ENCODE peak calls at places on chromosome 3, in eight cellular contexts. One of them, this sample, is unnamed.

GRCh38 chr3:16504242-16504641 is 9.3 kb downstream of the RFTN1 start:
- DNase-seq in neural crest cell: no peak
- DNase-seq in choroid plexus epithelial cell: no peak
- DNase-seq in HL-60: peak
- DNase-seq in H9: no peak
- DNase-seq in HFFc6: peak
- DNase-seq in WTC11: no peak
- DNase-seq in WERI-Rb-1: no peak
- DNase-seq in this sample: no peak

GRCh38 chr3:5122741-5123706 is 932 bp downstream of the ARL8B start:
- DNase-seq in neural crest cell: peak
- DNase-seq in choroid plexus epithelial cell: peak
- DNase-seq in HL-60: no peak
- DNase-seq in H9: peak
- DNase-seq in HFFc6: peak
- DNase-seq in WTC11: peak
- DNase-seq in WERI-Rb-1: peak
- DNase-seq in this sample: peak

GRCh38 chr3:153595186-153595815 is 433.3 kb downstream of the RAP2B start:
- DNase-seq in neural crest cell: no peak
- DNase-seq in choroid plexus epithelial cell: peak
- DNase-seq in HL-60: no peak
- DNase-seq in H9: no peak
- DNase-seq in HFFc6: peak
- DNase-seq in WTC11: no peak
- DNase-seq in WERI-Rb-1: no peak
- DNase-seq in this sample: no peak

GRCh38 chr3:72383230-72383629 is 465.0 kb downstream of the SHQ1 start:
- DNase-seq in neural crest cell: no peak
- DNase-seq in choroid plexus epithelial cell: no peak
- DNase-seq in HL-60: no peak
- DNase-seq in H9: no peak
- DNase-seq in HFFc6: no peak
- DNase-seq in WTC11: no peak
- DNase-seq in WERI-Rb-1: no peak
- DNase-seq in this sample: no peak

GRCh38 chr3:170852307-170852706 is 17.7 kb downstream of the RPL22L1 start:
- DNase-seq in neural crest cell: no peak
- DNase-seq in choroid plexus epithelial cell: no peak
- DNase-seq in HL-60: no peak
- DNase-seq in H9: no peak
- DNase-seq in HFFc6: no peak
- DNase-seq in WTC11: no peak
- DNase-seq in WERI-Rb-1: no peak
- DNase-seq in this sample: no peak

GRCh38 chr3:15667484-15667883 is 65.9 kb downstream of the BTD start:
- DNase-seq in neural crest cell: no peak
- DNase-seq in choroid plexus epithelial cell: no peak
- DNase-seq in HL-60: no peak
- DNase-seq in H9: no peak
- DNase-seq in HFFc6: no peak
- DNase-seq in WTC11: no peak
- DNase-seq in WERI-Rb-1: no peak
- DNase-seq in this sample: no peak

GRCh38 chr3:27644936-27645335 is 77.2 kb downstream of the EOMES start:
- DNase-seq in neural crest cell: no peak
- DNase-seq in choroid plexus epithelial cell: no peak
- DNase-seq in HL-60: no peak
- DNase-seq in H9: no peak
- DNase-seq in HFFc6: no peak
- DNase-seq in WTC11: no peak
- DNase-seq in WERI-Rb-1: no peak
- DNase-seq in this sample: no peak

GRCh38 chr3:177329854-177330253 is 132.6 kb upstream of the TBL1XR1 start:
- DNase-seq in neural crest cell: no peak
- DNase-seq in choroid plexus epithelial cell: no peak
- DNase-seq in HL-60: no peak
- DNase-seq in H9: no peak
- DNase-seq in HFFc6: no peak
- DNase-seq in WTC11: no peak
- DNase-seq in WERI-Rb-1: no peak
- DNase-seq in this sample: no peak

GRCh38 chr3:62229201-62229600 is 144.1 kb downstream of the FEZF2 start:
- DNase-seq in neural crest cell: peak
- DNase-seq in choroid plexus epithelial cell: peak
- DNase-seq in HL-60: no peak
- DNase-seq in H9: no peak
- DNase-seq in HFFc6: no peak
- DNase-seq in WTC11: peak
- DNase-seq in WERI-Rb-1: no peak
- DNase-seq in this sample: no peak

GRCh38 chr3:157201648-157202278 is 41.8 kb upstream of the CCNL1 start:
- DNase-seq in neural crest cell: no peak
- DNase-seq in choroid plexus epithelial cell: peak
- DNase-seq in HL-60: peak
- DNase-seq in H9: no peak
- DNase-seq in HFFc6: peak
- DNase-seq in WTC11: no peak
- DNase-seq in WERI-Rb-1: no peak
- DNase-seq in this sample: no peak

GRCh38 chr3:193883551-193883950 is 252.4 kb upstream of the HES1 start:
- DNase-seq in neural crest cell: no peak
- DNase-seq in choroid plexus epithelial cell: no peak
- DNase-seq in HL-60: no peak
- DNase-seq in H9: no peak
- DNase-seq in HFFc6: no peak
- DNase-seq in WTC11: no peak
- DNase-seq in WERI-Rb-1: no peak
- DNase-seq in this sample: no peak

GRCh38 chr3:129486057-129487035 is 42.1 kb upstream of the RHO start:
- DNase-seq in neural crest cell: no peak
- DNase-seq in choroid plexus epithelial cell: peak
- DNase-seq in HL-60: no peak
- DNase-seq in H9: no peak
- DNase-seq in HFFc6: peak
- DNase-seq in WTC11: no peak
- DNase-seq in WERI-Rb-1: no peak
- DNase-seq in this sample: no peak

GRCh38 chr3:31288641-31289100 is 244.1 kb upstream of the STT3B start:
- DNase-seq in neural crest cell: peak
- DNase-seq in choroid plexus epithelial cell: peak
- DNase-seq in HL-60: no peak
- DNase-seq in H9: peak
- DNase-seq in HFFc6: peak
- DNase-seq in WTC11: peak
- DNase-seq in WERI-Rb-1: no peak
- DNase-seq in this sample: no peak

GRCh38 chr3:42652251-42652610 is 1.3 kb upstream of the ZBTB47 start:
- DNase-seq in neural crest cell: no peak
- DNase-seq in choroid plexus epithelial cell: no peak
- DNase-seq in HL-60: no peak
- DNase-seq in H9: peak
- DNase-seq in HFFc6: no peak
- DNase-seq in WTC11: no peak
- DNase-seq in WERI-Rb-1: no peak
- DNase-seq in this sample: peak

GRCh38 chr3:14913926-14914776 is 33.2 kb upstream of the NR2C2 start:
- DNase-seq in neural crest cell: peak
- DNase-seq in choroid plexus epithelial cell: no peak
- DNase-seq in HL-60: no peak
- DNase-seq in H9: peak
- DNase-seq in HFFc6: no peak
- DNase-seq in WTC11: peak
- DNase-seq in WERI-Rb-1: no peak
- DNase-seq in this sample: peak

GRCh38 chr3:128572644-128573105 is 77.9 kb downstream of the RPN1 start:
- DNase-seq in neural crest cell: no peak
- DNase-seq in choroid plexus epithelial cell: no peak
- DNase-seq in HL-60: no peak
- DNase-seq in H9: peak
- DNase-seq in HFFc6: no peak
- DNase-seq in WTC11: peak
- DNase-seq in WERI-Rb-1: peak
- DNase-seq in this sample: no peak

GRCh38 chr3:157981819-157982218 is 124.4 kb downstream of the SHOX2 start:
- DNase-seq in neural crest cell: no peak
- DNase-seq in choroid plexus epithelial cell: no peak
- DNase-seq in HL-60: no peak
- DNase-seq in H9: no peak
- DNase-seq in HFFc6: no peak
- DNase-seq in WTC11: no peak
- DNase-seq in WERI-Rb-1: no peak
- DNase-seq in this sample: no peak

GRCh38 chr3:133038089-133038730 is at the start of gene TMEM108:
- DNase-seq in neural crest cell: peak
- DNase-seq in choroid plexus epithelial cell: peak
- DNase-seq in HL-60: no peak
- DNase-seq in H9: peak
- DNase-seq in HFFc6: no peak
- DNase-seq in WTC11: peak
- DNase-seq in WERI-Rb-1: peak
- DNase-seq in this sample: peak

GRCh38 chr3:171225698-171226097 is 199.2 kb upstream of the SLC2A2 start:
- DNase-seq in neural crest cell: no peak
- DNase-seq in choroid plexus epithelial cell: no peak
- DNase-seq in HL-60: no peak
- DNase-seq in H9: no peak
- DNase-seq in HFFc6: peak
- DNase-seq in WTC11: no peak
- DNase-seq in WERI-Rb-1: no peak
- DNase-seq in this sample: no peak

GRCh38 chr3:49469037-49469875 is 811 bp upstream of the DAG1 start:
- DNase-seq in neural crest cell: peak
- DNase-seq in choroid plexus epithelial cell: peak
- DNase-seq in HL-60: no peak
- DNase-seq in H9: peak
- DNase-seq in HFFc6: peak
- DNase-seq in WTC11: peak
- DNase-seq in WERI-Rb-1: peak
- DNase-seq in this sample: peak

GRCh38 chr3:142276780-142277179 is 51.4 kb upstream of the GK5 start:
- DNase-seq in neural crest cell: no peak
- DNase-seq in choroid plexus epithelial cell: peak
- DNase-seq in HL-60: peak
- DNase-seq in H9: no peak
- DNase-seq in HFFc6: peak
- DNase-seq in WTC11: no peak
- DNase-seq in WERI-Rb-1: no peak
- DNase-seq in this sample: no peak

GRCh38 chr3:120162400-120162799 is 68.2 kb upstream of the GSK3B start:
- DNase-seq in neural crest cell: no peak
- DNase-seq in choroid plexus epithelial cell: peak
- DNase-seq in HL-60: no peak
- DNase-seq in H9: no peak
- DNase-seq in HFFc6: peak
- DNase-seq in WTC11: no peak
- DNase-seq in WERI-Rb-1: no peak
- DNase-seq in this sample: no peak

DNA sequence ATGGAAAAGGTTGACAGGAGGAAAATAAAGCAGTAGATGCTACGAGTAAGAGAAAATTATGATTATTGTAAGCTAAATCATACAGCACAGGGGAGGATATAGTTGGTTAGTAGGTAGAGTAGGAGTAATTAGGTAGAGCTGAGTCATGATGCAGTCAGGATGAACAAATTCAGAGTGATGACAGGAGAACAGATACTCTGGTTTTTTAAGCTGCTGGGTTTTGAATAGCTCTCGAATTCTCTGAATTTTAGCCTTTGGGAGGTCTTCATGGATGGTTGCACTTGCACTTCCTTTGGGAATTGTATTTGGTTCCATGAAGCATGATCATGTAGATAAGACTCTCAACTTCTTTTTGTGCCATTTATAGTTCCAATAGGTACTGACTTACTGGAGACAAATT is 96.2 kb downstream of the ECT2 start:
- DNase-seq in neural crest cell: no peak
- DNase-seq in choroid plexus epithelial cell: peak
- DNase-seq in HL-60: no peak
- DNase-seq in H9: no peak
- DNase-seq in HFFc6: no peak
- DNase-seq in WTC11: no peak
- DNase-seq in WERI-Rb-1: no peak
- DNase-seq in this sample: no peak
- TF ChIP-seq CTCF in neural crest cell: no peak
- TF ChIP-seq CTCF in choroid plexus epithelial cell: no peak
- TF ChIP-seq CTCF in HL-60: no peak
- TF ChIP-seq CTCF in H9: no peak
- TF ChIP-seq CTCF in HFFc6: no peak
- TF ChIP-seq CTCF in WTC11: no peak
- TF ChIP-seq CTCF in WERI-Rb-1: no peak
- TF ChIP-seq CTCF in this sample: no peak

GRCh38 chr3:145721273-145721805 is 439.6 kb downstream of the PLOD2 start:
- DNase-seq in neural crest cell: no peak
- DNase-seq in choroid plexus epithelial cell: no peak
- DNase-seq in HL-60: no peak
- DNase-seq in H9: no peak
- DNase-seq in HFFc6: no peak
- DNase-seq in WTC11: no peak
- DNase-seq in WERI-Rb-1: no peak
- DNase-seq in this sample: no peak

GRCh38 chr3:145721815-145722214 is 439.2 kb downstream of the PLOD2 start:
- DNase-seq in neural crest cell: no peak
- DNase-seq in choroid plexus epithelial cell: no peak
- DNase-seq in HL-60: no peak
- DNase-seq in H9: no peak
- DNase-seq in HFFc6: no peak
- DNase-seq in WTC11: no peak
- DNase-seq in WERI-Rb-1: no peak
- DNase-seq in this sample: no peak

GRCh38 chr3:145719118-145719517 is 441.9 kb downstream of the PLOD2 start:
- DNase-seq in neural crest cell: no peak
- DNase-seq in choroid plexus epithelial cell: no peak
- DNase-seq in HL-60: no peak
- DNase-seq in H9: no peak
- DNase-seq in HFFc6: no peak
- DNase-seq in WTC11: no peak
- DNase-seq in WERI-Rb-1: no peak
- DNase-seq in this sample: no peak

GRCh38 chr3:145716519-145716918 is 444.5 kb downstream of the PLOD2 start:
- DNase-seq in neural crest cell: no peak
- DNase-seq in choroid plexus epithelial cell: peak
- DNase-seq in HL-60: no peak
- DNase-seq in H9: no peak
- DNase-seq in HFFc6: no peak
- DNase-seq in WTC11: no peak
- DNase-seq in WERI-Rb-1: no peak
- DNase-seq in this sample: no peak
- TF ChIP-seq CTCF in neural crest cell: no peak
- TF ChIP-seq CTCF in choroid plexus epithelial cell: no peak
- TF ChIP-seq CTCF in HL-60: no peak
- TF ChIP-seq CTCF in H9: no peak
- TF ChIP-seq CTCF in HFFc6: no peak
- TF ChIP-seq CTCF in WTC11: no peak
- TF ChIP-seq CTCF in WERI-Rb-1: no peak
- TF ChIP-seq CTCF in this sample: no peak

GRCh38 chr3:140219923-140220452 is 285.0 kb downstream of the CLSTN2 start:
- DNase-seq in neural crest cell: no peak
- DNase-seq in choroid plexus epithelial cell: no peak
- DNase-seq in HL-60: no peak
- DNase-seq in H9: no peak
- DNase-seq in HFFc6: no peak
- DNase-seq in WTC11: peak
- DNase-seq in WERI-Rb-1: no peak
- DNase-seq in this sample: no peak
- TF ChIP-seq CTCF in neural crest cell: peak
- TF ChIP-seq CTCF in choroid plexus epithelial cell: peak
- TF ChIP-seq CTCF in HL-60: no peak
- TF ChIP-seq CTCF in H9: peak
- TF ChIP-seq CTCF in HFFc6: no peak
- TF ChIP-seq CTCF in WTC11: no peak
- TF ChIP-seq CTCF in WERI-Rb-1: peak
- TF ChIP-seq CTCF in this sample: peak

GRCh38 chr3:123657111-123657510 is 72.3 kb upstream of the HACD2 start:
- DNase-seq in neural crest cell: no peak
- DNase-seq in choroid plexus epithelial cell: no peak
- DNase-seq in HL-60: no peak
- DNase-seq in H9: no peak
- DNase-seq in HFFc6: no peak
- DNase-seq in WTC11: no peak
- DNase-seq in WERI-Rb-1: no peak
- DNase-seq in this sample: no peak
- TF ChIP-seq CTCF in neural crest cell: no peak
- TF ChIP-seq CTCF in choroid plexus epithelial cell: no peak
- TF ChIP-seq CTCF in HL-60: no peak
- TF ChIP-seq CTCF in H9: no peak
- TF ChIP-seq CTCF in HFFc6: no peak
- TF ChIP-seq CTCF in WTC11: no peak
- TF ChIP-seq CTCF in WERI-Rb-1: no peak
- TF ChIP-seq CTCF in this sample: no peak

This sample was measured in glutamatergic neuron.